ENCODE peak calls at places on chromosomes 6 and 20, in four cellular contexts. E is heart left ventricle, R is tibial nerve, O is uterus. Y is an unnamed sample.
A peak's percentile ranks its signal among the peaks of the same experiment; 100 is the strongest.

GRCh38 chr20:8803065-8803464 is 265.8 kb upstream of the PLCB4 start:
- DNase-seq in E (no peak), R (no peak), O (no peak), Y (no peak)

GRCh38 chr20:50111120-50111828 is 1.7 kb downstream of the UBE2V1 start:
- DNase-seq in E (no peak), R (no peak), O (no peak), Y (no peak)

GRCh38 chr6:55636406-55637102 is 57.6 kb upstream of the HMGCLL1 start:
- DNase-seq in E (no peak), R (no peak), O (no peak), Y (no peak)

GRCh38 chr6:95785785-95786184 is 208.4 kb downstream of the MANEA start:
- DNase-seq in E (no peak), R (no peak), O (no peak), Y (no peak)

GRCh38 chr6:159134701-159135364 is 34.4 kb upstream of the FNDC1 start:
- DNase-seq in E (no peak), R (peak; percentile 64), O (peak; percentile 38), Y (peak; percentile 66)

GRCh38 chr6:19413323-19413722 is 423.8 kb upstream of the ID4 start:
- DNase-seq in E (no peak), R (no peak), O (no peak), Y (no peak)

GRCh38 chr20:19122395-19122794 is 90.0 kb upstream of the SLC24A3 start:
- DNase-seq in E (no peak), R (no peak), O (no peak), Y (no peak)

GRCh38 chr6:36875250-36875633 is 639 bp upstream of the PPIL1 start:
- DNase-seq in E (no peak), R (no peak), O (no peak), Y (no peak)

GRCh38 chr6:116682334-116682712 is 1.3 kb downstream of the KPNA5 start:
- DNase-seq in E (no peak), R (no peak), O (peak; percentile 24), Y (peak; percentile 68)

GRCh38 chr6:170175644-170176620 is 114.9 kb downstream of the DLL1 start:
- DNase-seq in E (peak; percentile 53), R (no peak), O (peak; percentile 15), Y (no peak)

GRCh38 chr6:116553451-116553850 is at the start of gene CALHM4:
- DNase-seq in E (no peak), R (no peak), O (no peak), Y (no peak)

GRCh38 chr6:25012657-25013056 is 76.9 kb upstream of the RIPOR2 start:
- DNase-seq in E (no peak), R (no peak), O (no peak), Y (no peak)

GRCh38 chr20:2652724-2653510 is 485 bp downstream of the NOP56 start:
- DNase-seq in E (no peak), R (no peak), O (peak; percentile 39), Y (no peak)

GRCh38 chr6:9539231-9539755 is 875.6 kb downstream of the TFAP2A start:
- DNase-seq in E (no peak), R (no peak), O (no peak), Y (no peak)

GRCh38 chr20:45993197-45993951 is 15.3 kb upstream of the MMP9 start:
- DNase-seq in E (no peak), R (no peak), O (no peak), Y (peak; percentile 74)

GRCh38 chr6:11388983-11389944 is 148.3 kb upstream of the TMEM170B start:
- DNase-seq in E (no peak), R (no peak), O (no peak), Y (no peak)

GRCh38 chr20:3784863-3785239 is 1.7 kb downstream of the CENPB start:
- DNase-seq in E (no peak), R (no peak), O (no peak), Y (no peak)

GRCh38 chr6:14758421-14759043 is 487.3 kb upstream of the JARID2 start:
- DNase-seq in E (no peak), R (no peak), O (no peak), Y (no peak)

GRCh38 chr6:133921249-133921859 is 31.7 kb upstream of the TBPL1 start:
- DNase-seq in E (peak; percentile 79), R (peak; percentile 83), O (peak; percentile 85), Y (peak; percentile 21)

GRCh38 chr6:27517928-27518787 is 45.3 kb upstream of the ZNF184 start:
- DNase-seq in E (no peak), R (no peak), O (no peak), Y (no peak)

GRCh38 chr20:49575551-49576060 is 7.7 kb upstream of the PTGIS start:
- DNase-seq in E (no peak), R (peak; percentile 57), O (peak; percentile 50), Y (no peak)

GRCh38 chr6:113901482-113901881 is 44.3 kb downstream of the MARCKS start:
- DNase-seq in E (no peak), R (no peak), O (no peak), Y (no peak)

GRCh38 chr6:156310701-156311100 is 466.5 kb upstream of the ARID1B start:
- DNase-seq in E (no peak), R (no peak), O (no peak), Y (no peak)

GRCh38 chr20:12827796-12828406 is 180.9 kb upstream of the SPTLC3 start:
- DNase-seq in E (no peak), R (no peak), O (no peak), Y (no peak)

GRCh38 chr6:15905488-15906392 is 223.1 kb upstream of the MYLIP start:
- DNase-seq in E (no peak), R (no peak), O (no peak), Y (no peak)

GRCh38 chr20:14334306-14334930 is 3.0 kb downstream of the FLRT3 start:
- DNase-seq in E (no peak), R (no peak), O (peak; percentile 25), Y (peak; percentile 60)

GRCh38 chr6:8736046-8736877 is 300.9 kb upstream of the SLC35B3 start:
- DNase-seq in E (no peak), R (no peak), O (no peak), Y (no peak)

GRCh38 chr6:76382201-76382600 is 309.7 kb upstream of the IMPG1 start:
- DNase-seq in E (no peak), R (no peak), O (no peak), Y (no peak)

GRCh38 chr6:157152544-157152943 is 170.8 kb downstream of the TMEM242 start:
- DNase-seq in E (no peak), R (no peak), O (no peak), Y (no peak)

GRCh38 chr6:142947702-142948480 is 2.9 kb upstream of the HIVEP2 start:
- DNase-seq in E (no peak), R (no peak), O (no peak), Y (no peak)

GRCh38 chr6:125066964-125067363 is 86.6 kb upstream of the TPD52L1 start:
- DNase-seq in E (no peak), R (no peak), O (no peak), Y (no peak)

GRCh38 chr6:322205-322930 is 30.1 kb downstream of the DUSP22 start:
- DNase-seq in E (no peak), R (no peak), O (no peak), Y (no peak)

GRCh38 chr6:55841341-55841740 is 34.0 kb downstream of the BMP5 start:
- DNase-seq in E (no peak), R (no peak), O (no peak), Y (no peak)

GRCh38 chr20:35192071-35192872 is 20.4 kb downstream of the PROCR start:
- DNase-seq in E (no peak), R (no peak), O (no peak), Y (no peak)

GRCh38 chr6:154565331-154565730 is 54.8 kb upstream of the CNKSR3 start:
- DNase-seq in E (no peak), R (no peak), O (no peak), Y (no peak)

GRCh38 chr6:47277702-47278101 is 32.0 kb downstream of the TNFRSF21 start:
- DNase-seq in E (no peak), R (no peak), O (no peak), Y (no peak)

GRCh38 chr6:47278545-47278944 is 31.2 kb downstream of the TNFRSF21 start:
- DNase-seq in E (no peak), R (no peak), O (no peak), Y (no peak)

GRCh38 chr6:47276377-47276776 is 33.3 kb downstream of the TNFRSF21 start:
- DNase-seq in E (no peak), R (no peak), O (no peak), Y (no peak)

GRCh38 chr6:47275640-47276039 is 34.1 kb downstream of the TNFRSF21 start:
- DNase-seq in E (no peak), R (no peak), O (no peak), Y (no peak)
- H3K36me3 ChIP-seq in E (peaks cover 11% of the 10 kb centered on the region), R (no peaks in the 10 kb centered on the region), O (no peaks in the 10 kb centered on the region), Y (no peaks in the 10 kb centered on the region)

GRCh38 chr6:31531771-31532643 is 3.2 kb downstream of the MCCD1 start:
- DNase-seq in E (no peak), R (no peak), O (no peak), Y (no peak)
- TF ChIP-seq POLR2A in E (no peak), R (no peak), O (no peak), Y (no peak)

GRCh38 chr6:43676962-43677606 is 10.5 kb downstream of the MRPS18A start:
- DNase-seq in E (no peak), R (no peak), O (no peak), Y (no peak)
- H3K36me3 ChIP-seq in E (peaks cover 89% of the 10 kb centered on the region), R (peaks cover 20% of the 10 kb centered on the region), O (no peaks in the 10 kb centered on the region), Y (peaks cover 82% of the 10 kb centered on the region)

GRCh38 chr6:21846541-21847451 is 253.2 kb downstream of the SOX4 start:
- DNase-seq in E (no peak), R (no peak), O (no peak), Y (peak; percentile 23)
- TF ChIP-seq POLR2A in E (no peak), R (no peak), O (no peak), Y (no peak)